ENCODE peak calls at places on chromosomes 1 and 21, in four cellular contexts. K is transverse colon; B is HTR-8/SVneo; R is stimulated activated CD4-positive, alpha-beta T cell treated with anti-CD3 and anti-CD28 coated beads, Interleukin-1b, Interleukin-23, amount 100 ng/mL, for 24 hours. L is an unnamed sample.

GRCh38 chr21:46646541-46647154 is 11.2 kb downstream of the PRMT2 start:
- DNase-seq in K (no peak), B (no peak), R (no peak), L (no peak)

GRCh38 chr1:3761296-3762010 is 9.2 kb downstream of the CCDC27 start:
- DNase-seq in B (no peak), R (no peak), K (no peak), L (no peak)

GRCh38 chr1:200131551-200132125 is 104.1 kb downstream of the NR5A2 start:
- DNase-seq in B (no peak), K (no peak), R (no peak), L (no peak)

GRCh38 chr1:10979483-10979920 is 33.0 kb upstream of the TARDBP start:
- DNase-seq in R (no peak), B (no peak), K (peak; percentile 42), L (peak; percentile 67)

GRCh38 chr1:68231627-68232303 is 558 bp downstream of the WLS start:
- DNase-seq in B (peak; percentile 58), R (no peak), K (peak; percentile 69), L (peak; percentile 75)

GRCh38 chr1:233940908-233941307 is 36.4 kb downstream of the SLC35F3 start:
- DNase-seq in R (no peak), B (no peak), K (no peak), L (no peak)

GRCh38 chr21:31136891-31137290 is 98.6 kb upstream of the KRTAP19-8 start:
- DNase-seq in B (no peak), K (no peak), R (no peak), L (no peak)

GRCh38 chr1:202247837-202248795 is 54.5 kb downstream of the LGR6 start:
- DNase-seq in B (no peak), K (no peak), R (no peak), L (no peak)

GRCh38 chr1:33824971-33825370 is 38.9 kb upstream of the HMGB4 start:
- DNase-seq in K (no peak), B (no peak), R (no peak), L (no peak)

GRCh38 chr1:84836145-84836544 is 56.9 kb downstream of the LPAR3 start:
- DNase-seq in R (no peak), B (no peak), K (no peak), L (no peak)

GRCh38 chr1:115454835-115455511 is 116.9 kb upstream of the NGF start:
- DNase-seq in B (no peak), R (no peak), K (peak; percentile 15), L (peak; percentile 19)

GRCh38 chr1:116325922-116326321 is 47.1 kb upstream of the ATP1A1 start:
- DNase-seq in K (no peak), B (no peak), R (no peak), L (no peak)